ENCODE peak calls at places on chromosomes 6 and 20, in nine cellular contexts. D is dorsolateral prefrontal cortex, A is tibial nerve, U is GM23248, L is transverse colon, F is IMR-90, I is AG04450, K is keratinocyte, Z is cardiac muscle cell. W is an unnamed sample.

GRCh38 chr20:10632681-10633509 is 40.9 kb downstream of the JAG1 start:
- DNase-seq in D (no peak), A (no peak), U (no peak), L (no peak), F (no peak), I (no peak), K (no peak), Z (no peak), W (no peak)

GRCh38 chr6:161137839-161138544 is 135.9 kb downstream of the AGPAT4 start:
- DNase-seq in D (no peak), A (no peak), U (peak), L (no peak), F (peak), I (no peak), K (peak), Z (no peak), W (no peak)

GRCh38 chr6:6596529-6596928 is 8.0 kb downstream of the LY86 start:
- DNase-seq in D (no peak), A (no peak), U (no peak), L (no peak), F (no peak), I (no peak), K (no peak), Z (no peak), W (no peak)

GRCh38 chr6:80331522-80331921 is 225.1 kb downstream of the BCKDHB start:
- DNase-seq in D (no peak), A (no peak), U (no peak), L (no peak), F (no peak), I (no peak), K (no peak), Z (no peak), W (no peak)

GRCh38 chr6:126054258-126054702 is 67.9 kb downstream of the TRMT11 start:
- DNase-seq in D (no peak), A (no peak), U (no peak), L (no peak), F (no peak), I (no peak), K (no peak), Z (no peak), W (no peak)

GRCh38 chr6:10093282-10093681 is 321.6 kb downstream of the TFAP2A start:
- DNase-seq in D (no peak), A (no peak), U (no peak), L (no peak), F (no peak), I (no peak), K (no peak), Z (no peak), W (no peak)

GRCh38 chr6:98514073-98514720 is 320.2 kb upstream of the POU3F2 start:
- DNase-seq in D (no peak), A (no peak), U (no peak), L (no peak), F (no peak), I (no peak), K (no peak), Z (no peak), W (no peak)

GRCh38 chr6:49911252-49911651 is 44.9 kb upstream of the CRISP1 start:
- DNase-seq in D (no peak), A (no peak), U (no peak), L (no peak), F (no peak), I (no peak), K (no peak), Z (no peak), W (no peak)

GRCh38 chr6:116229287-116229913 is 24.5 kb downstream of the TSPYL4 start:
- DNase-seq in D (peak), A (peak), U (peak), L (peak), F (peak), I (peak), K (no peak), Z (peak), W (no peak)

GRCh38 chr20:38369387-38369786 is 23.1 kb downstream of the LBP start:
- DNase-seq in D (no peak), A (no peak), U (no peak), L (no peak), F (no peak), I (no peak), K (no peak), Z (no peak), W (no peak)

DNA sequence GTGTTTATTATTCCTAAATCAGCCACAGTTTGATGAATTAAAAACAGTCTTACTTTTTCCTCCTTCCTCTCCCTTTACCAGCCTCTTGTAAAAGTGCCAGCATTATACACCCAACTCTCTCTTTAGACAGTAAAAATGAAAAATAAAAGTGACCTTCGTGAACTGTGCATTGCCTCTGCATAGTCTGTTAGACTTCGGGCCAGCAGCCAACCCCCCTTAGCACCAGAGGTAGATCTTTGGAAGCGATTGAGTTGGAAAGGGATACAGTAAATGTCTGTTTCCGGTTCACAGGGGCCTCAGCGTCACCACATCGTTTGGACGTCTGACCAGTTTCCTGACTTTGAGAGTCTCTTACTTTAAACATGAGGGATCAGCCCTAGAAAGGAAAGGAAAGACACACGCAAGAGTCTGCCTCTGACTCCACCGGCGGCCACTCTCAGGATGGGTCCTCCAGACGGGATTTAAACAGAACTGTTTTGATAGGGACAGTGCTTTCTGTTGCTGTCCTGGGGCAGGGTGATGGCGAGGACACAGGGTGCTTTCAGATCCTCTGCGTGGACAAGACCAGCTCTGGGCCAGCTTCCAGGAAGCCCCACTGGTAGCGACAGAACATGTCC is 206.6 kb upstream of the PREP start:
- DNase-seq in D (peak), A (no peak), U (no peak), L (peak), F (peak), I (peak), K (no peak), Z (no peak), W (no peak)
- H3K27ac ChIP-seq in D (no peak), A (no peak), U (peak), L (peak), F (peak), I (peak), K (no peak), Z (no peak), W (no peak)

GRCh38 chr6:28769626-28770402 is 154.0 kb downstream of the TRIM27 start:
- DNase-seq in D (no peak), A (no peak), U (peak), L (no peak), F (peak), I (no peak), K (no peak), Z (peak), W (no peak)
- H3K4me3 ChIP-seq in D (no peak), A (no peak), U (no peak), L (no peak), F (no peak), I (no peak), K (no peak), Z (no peak), W (no peak)

GRCh38 chr20:62179162-62179504 is 3.7 kb upstream of the MTG2 start:
- DNase-seq in D (no peak), A (no peak), U (no peak), L (no peak), F (no peak), I (no peak), K (no peak), Z (no peak), W (no peak)
- H3K27ac ChIP-seq in D (no peak), A (no peak), U (no peak), L (no peak), F (no peak), I (no peak), K (no peak), Z (no peak), W (no peak)

GRCh38 chr6:150116195-150116800 is 26.5 kb upstream of the PPP1R14C start:
- DNase-seq in D (no peak), A (no peak), U (no peak), L (no peak), F (no peak), I (no peak), K (no peak), Z (no peak), W (no peak)

GRCh38 chr6:150118208-150118607 is 24.6 kb upstream of the PPP1R14C start:
- DNase-seq in D (no peak), A (no peak), U (no peak), L (no peak), F (no peak), I (no peak), K (no peak), Z (no peak), W (no peak)

GRCh38 chr6:150118642-150119041 is 24.2 kb upstream of the PPP1R14C start:
- DNase-seq in D (no peak), A (no peak), U (no peak), L (no peak), F (no peak), I (no peak), K (no peak), Z (no peak), W (no peak)

GRCh38 chr6:150119256-150119655 is 23.6 kb upstream of the PPP1R14C start:
- DNase-seq in D (no peak), A (no peak), U (peak), L (no peak), F (no peak), I (no peak), K (no peak), Z (no peak), W (no peak)

DNA sequence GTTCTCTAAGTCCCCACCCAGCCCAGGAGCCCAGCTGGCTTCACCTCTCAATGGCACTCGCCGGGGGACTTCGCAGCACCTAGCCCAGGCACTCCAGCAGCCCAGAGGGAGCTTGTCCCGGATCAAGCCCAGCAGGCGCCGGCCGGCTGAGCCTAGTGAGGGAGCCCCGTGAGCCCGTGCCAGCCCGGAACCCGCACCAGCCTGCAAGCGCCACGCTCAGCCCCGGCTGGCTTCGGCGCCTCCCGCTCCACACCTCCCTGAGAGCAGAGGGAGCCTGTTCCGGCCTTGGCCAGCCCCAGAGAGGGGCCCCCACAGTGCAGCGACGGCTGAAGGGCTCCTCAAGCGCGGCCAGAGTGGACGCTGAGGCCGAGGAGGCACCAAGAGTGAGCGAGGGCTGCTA is 27.1 kb upstream of the PPP1R14C start:
- DNase-seq in D (no peak), A (no peak), U (no peak), L (no peak), F (no peak), I (no peak), K (no peak), Z (no peak), W (no peak)
- H3K4me3 ChIP-seq in D (no peak), A (no peak), U (no peak), L (no peak), F (no peak), I (no peak), K (no peak), Z (no peak), W (no peak)

W was measured in effector memory CD4-positive, alpha-beta T cell.